ENCODE peak calls at places on chromosomes 11 and 22, in seven cellular contexts. A is upper lobe of right lung, B is HCT116, N is B cell, S is prostate gland, V is RWPE1, C is WTC11. K is an unnamed sample.

GRCh38 chr22:25395915-25396314 is 168.6 kb upstream of the GRK3 start:
- DNase-seq in C (no peak), S (no peak), A (no peak), N (no peak), B (no peak), V (no peak), K (no peak)

GRCh38 chr11:1257366-1257765 is 34.5 kb downstream of the MUC5B start:
- DNase-seq in N (no peak), A (no peak), B (no peak), S (no peak), V (no peak), C (no peak), K (no peak)

GRCh38 chr11:1931326-1931725 is 11.8 kb downstream of the TNNT3 start:
- DNase-seq in S (no peak), A (peak; percentile 43), V (no peak), B (no peak), C (peak; percentile 9), N (no peak), K (no peak)

GRCh38 chr11:68750197-68750987 is 928 bp downstream of the TESMIN start:
- DNase-seq in A (no peak), C (peak; percentile 94), B (no peak), S (no peak), V (no peak), N (peak; percentile 70), K (peak; percentile 30)

GRCh38 chr11:20003357-20003756 is 156.9 kb downstream of the DBX1 start:
- DNase-seq in V (no peak), S (no peak), B (no peak), N (no peak), C (no peak), A (no peak), K (no peak)

GRCh38 chr11:73218106-73218829 is at the start of gene P2RY2:
- DNase-seq in C (peak; percentile 80), V (peak; percentile 68), N (peak; percentile 75), B (peak; percentile 32), A (peak; percentile 96), S (peak; percentile 53), K (peak; percentile 24)

GRCh38 chr22:34390400-34390799 is 470.1 kb upstream of the LARGE1 start:
- DNase-seq in V (no peak), C (peak; percentile 14), B (no peak), N (no peak), A (no peak), S (no peak), K (no peak)

GRCh38 chr22:47158457-47158856 is 396.0 kb downstream of the TBC1D22A start:
- DNase-seq in V (no peak), S (no peak), C (no peak), A (no peak), N (no peak), B (no peak), K (no peak)

GRCh38 chr11:66545701-66546367 is at the start of gene ZDHHC24:
- DNase-seq in V (peak; percentile 98), S (peak; percentile 95), A (peak; percentile 99), N (peak; percentile 98), B (peak; percentile 90), C (peak; percentile 98), K (peak; percentile 84)

GRCh38 chr11:79237111-79237510 is 203.7 kb downstream of the TENM4 start:
- DNase-seq in V (no peak), A (no peak), S (no peak), N (no peak), B (no peak), C (no peak), K (no peak)

GRCh38 chr22:24875862-24876506 is 70.0 kb downstream of the SGSM1 start:
- DNase-seq in A (no peak), S (no peak), N (no peak), C (peak; percentile 68), B (no peak), V (peak; percentile 16), K (no peak)

GRCh38 chr11:66878554-66878953 is 21.7 kb downstream of the LRFN4 start:
- DNase-seq in C (no peak), A (no peak), N (no peak), S (no peak), B (no peak), V (no peak), K (no peak)

GRCh38 chr11:115941044-115941443 is 436.8 kb upstream of the CADM1 start:
- DNase-seq in N (no peak), B (no peak), V (no peak), S (no peak), C (no peak), A (no peak), K (no peak)

GRCh38 chr22:21815958-21816357 is 51.5 kb downstream of the MAPK1 start:
- DNase-seq in C (no peak), S (no peak), N (no peak), A (no peak), V (no peak), B (no peak), K (no peak)

GRCh38 chr11:126112547-126112946 is 49.9 kb upstream of the CDON start:
- DNase-seq in C (no peak), N (no peak), B (no peak), S (no peak), A (no peak), V (no peak), K (no peak)

GRCh38 chr11:122910775-122911174 is 28.2 kb downstream of the JHY start:
- DNase-seq in S (no peak), A (no peak), B (peak; percentile 8), V (peak; percentile 24), C (no peak), N (no peak), K (no peak)

GRCh38 chr11:69484427-69485259 is 3.2 kb downstream of the LINC01488 start:
- DNase-seq in V (no peak), S (no peak), B (no peak), A (peak; percentile 46), N (no peak), C (no peak), K (no peak)

GRCh38 chr11:46446343-46446751 is 54.8 kb upstream of the CHRM4 start:
- DNase-seq in S (no peak), A (no peak), N (no peak), B (no peak), V (no peak), C (no peak), K (no peak)

GRCh38 chr22:40276877-40277823 is 69.2 kb upstream of the ADSL start:
- DNase-seq in N (no peak), S (no peak), B (no peak), V (peak; percentile 8), C (no peak), A (no peak), K (no peak)

DNA sequence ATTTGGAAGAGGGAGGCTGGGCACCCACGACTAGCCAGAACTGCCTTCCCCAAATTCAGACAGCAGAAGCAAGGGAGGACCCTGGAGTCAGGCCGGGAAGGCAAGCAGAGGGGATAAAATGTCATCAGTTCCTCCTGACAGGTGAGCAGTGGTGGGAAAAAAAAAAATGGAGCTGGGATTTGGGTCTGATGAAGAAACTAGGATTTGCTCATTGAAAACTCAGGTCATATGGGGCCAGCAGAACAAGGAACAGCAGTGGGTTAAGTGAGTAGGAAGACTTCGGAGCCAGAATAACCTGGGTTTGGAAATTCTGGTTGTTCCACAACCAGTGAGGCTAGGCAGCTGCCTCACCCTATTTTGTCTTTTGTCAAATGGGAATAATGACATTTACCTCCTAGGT is 28.9 kb upstream of the DRD2 start:
- DNase-seq in N (no peak), B (no peak), A (no peak), C (no peak), S (no peak), V (no peak), K (no peak)
- TF ChIP-seq CTCF in N (no peak), B (no peak), A (no peak), C (no peak), S (no peak), V (no peak), K (no peak)

GRCh38 chr11:43933226-43933607 is 9.2 kb upstream of the C11orf96 start:
- DNase-seq in B (no peak), N (no peak), A (no peak), V (no peak), C (no peak), S (no peak), K (no peak)

GRCh38 chr11:43934359-43935130 is 7.9 kb upstream of the C11orf96 start:
- DNase-seq in N (no peak), C (no peak), S (no peak), V (no peak), A (no peak), B (no peak), K (no peak)

GRCh38 chr11:43933608-43934358 is 8.7 kb upstream of the C11orf96 start:
- DNase-seq in A (no peak), B (no peak), V (no peak), S (no peak), N (no peak), C (no peak), K (no peak)

GRCh38 chr11:43930868-43931716 is 11.3 kb upstream of the C11orf96 start:
- DNase-seq in S (no peak), C (no peak), N (no peak), V (no peak), A (no peak), B (no peak), K (no peak)

GRCh38 chr11:43931717-43932039 is 10.8 kb upstream of the C11orf96 start:
- DNase-seq in V (no peak), C (no peak), S (no peak), B (no peak), A (no peak), N (no peak), K (no peak)
- TF ChIP-seq CTCF in V (no peak), C (no peak), S (no peak), B (no peak), A (peak; percentile 13), N (no peak), K (no peak)

DNA sequence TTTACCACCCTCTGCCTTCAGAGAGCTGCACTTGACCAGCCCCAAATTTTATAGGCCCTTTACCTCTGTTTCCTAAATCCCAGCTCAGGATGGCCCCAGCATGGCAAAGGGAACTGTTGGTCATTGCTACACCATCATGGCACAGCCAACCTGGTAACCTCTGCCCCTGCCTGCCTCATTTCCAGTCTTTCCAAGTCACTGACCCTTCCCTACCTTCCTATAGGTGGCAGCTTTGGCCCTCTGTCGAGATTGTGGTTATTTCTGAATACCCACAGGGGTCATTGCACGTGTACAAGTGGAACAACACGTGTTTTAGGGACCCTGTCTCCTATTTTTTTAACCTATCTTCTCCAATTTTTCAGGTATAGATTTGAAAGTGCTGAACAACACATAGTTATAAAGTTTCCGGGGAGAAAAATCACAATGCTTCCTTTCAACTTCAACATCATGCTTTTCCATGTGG is 2.8 kb downstream of the GALNT18 start:
- DNase-seq in S (no peak), C (peak; percentile 20), V (no peak), B (no peak), A (no peak), N (no peak), K (no peak)
- TF ChIP-seq CTCF in S (no peak), C (no peak), V (peak; percentile 7), B (peak; percentile 35), A (peak; percentile 15), N (no peak), K (no peak)

GRCh38 chr22:46147471-46148267 is 2.7 kb upstream of the PPARA start:
- DNase-seq in A (peak; percentile 64), N (no peak), V (peak; percentile 38), S (no peak), C (no peak), B (no peak), K (no peak)
- TF ChIP-seq CTCF in A (no peak), N (no peak), V (no peak), S (no peak), C (no peak), B (no peak), K (no peak)

GRCh38 chr11:11967669-11968510 is 40.5 kb downstream of the DKK3 start:
- DNase-seq in B (no peak), C (no peak), V (no peak), A (no peak), N (no peak), S (no peak), K (no peak)
- TF ChIP-seq CTCF in B (no peak), C (no peak), V (no peak), A (no peak), N (no peak), S (no peak), K (no peak)

K was measured in natural killer cell.